ENCODE peak calls at places on chromosomes 11 and 22, in ten cellular contexts. W is stimulated activated CD8-positive, alpha-beta memory T cell treated with anti-CD3 and anti-CD28 coated beads, Interleukin-7, amount 100 ng/mL, for 48 hours; C is cardiac septum; K is C1 segment of cervical spinal cord; Y is stimulated activated CD4-positive, alpha-beta T cell treated with anti-CD3 and anti-CD28 coated beads, Interleukin-2, amount 100 ng/mL, for 24 hours; G is activated T-cell treated with anti-CD3 and anti-CD28 coated beads for 1 hour; U is GM13976; V is NCI-H1417; A is AG04450; L is NCI-H1092. X is an unnamed sample.

GRCh38 chr11:102148059-102148458 is 37.8 kb downstream of the YAP1 start:
- DNase-seq in L (no peak), C (no peak), G (no peak), V (no peak), W (no peak), K (no peak), A (no peak), Y (no peak), U (no peak), X (no peak)

GRCh38 chr11:69320756-69321741 is 27.1 kb downstream of the MYEOV start:
- DNase-seq in W (no peak), V (no peak), Y (no peak), A (no peak), K (no peak), U (no peak), G (no peak), C (peak; percentile 36), L (no peak), X (no peak)

GRCh38 chr11:112822478-112823274 is 138.5 kb upstream of the NCAM1 start:
- DNase-seq in W (no peak), A (no peak), Y (no peak), U (no peak), L (peak; percentile 23), V (no peak), K (no peak), C (no peak), G (no peak), X (no peak)

GRCh38 chr11:21472256-21472655 is 720.6 kb upstream of the ANO5 start:
- DNase-seq in G (no peak), C (no peak), Y (no peak), K (no peak), V (no peak), U (no peak), L (no peak), W (no peak), A (no peak), X (no peak)

GRCh38 chr22:20089977-20090729 is 10.1 kb downstream of the DGCR8 start:
- DNase-seq in C (peak; percentile 43), U (no peak), K (no peak), G (no peak), A (no peak), Y (no peak), L (no peak), V (no peak), W (no peak), X (no peak)

GRCh38 chr11:109121173-109121938 is 300.6 kb upstream of the C11orf87 start:
- DNase-seq in Y (no peak), U (no peak), G (no peak), V (no peak), L (no peak), K (no peak), W (no peak), A (no peak), C (no peak), X (no peak)

GRCh38 chr22:50714150-50714549 is 23.9 kb upstream of the ACR start:
- DNase-seq in C (no peak), A (no peak), W (no peak), G (no peak), U (no peak), Y (no peak), K (no peak), L (no peak), V (no peak), X (no peak)

GRCh38 chr11:62876712-62877111 is 4.0 kb upstream of the SLC3A2 start:
- DNase-seq in K (no peak), L (no peak), G (no peak), V (no peak), C (no peak), Y (no peak), W (no peak), U (no peak), A (no peak), X (no peak)

GRCh38 chr22:36741968-36742367 is 34.0 kb downstream of the IFT27 start:
- DNase-seq in V (no peak), C (peak; percentile 10), G (no peak), W (no peak), U (no peak), Y (no peak), L (no peak), K (no peak), A (no peak), X (no peak)

GRCh38 chr22:24270556-24271405 is at the start of gene SPECC1L:
- DNase-seq in V (peak; percentile 93), A (peak; percentile 85), Y (peak; percentile 91), K (peak; percentile 87), W (peak; percentile 77), G (peak; percentile 89), L (peak; percentile 86), U (peak; percentile 95), C (peak; percentile 97), X (peak; percentile 93)

GRCh38 chr22:20324139-20324516 is 4.3 kb upstream of the DGCR6L start:
- DNase-seq in A (no peak), C (no peak), V (no peak), K (no peak), G (no peak), Y (peak; percentile 58), L (no peak), U (no peak), W (peak; percentile 38), X (no peak)

GRCh38 chr11:62953811-62954210 is 31.0 kb downstream of the SLC22A6 start:
- DNase-seq in U (no peak), C (peak; percentile 47), Y (no peak), V (no peak), W (no peak), A (no peak), K (no peak), L (no peak), G (no peak), X (no peak)

GRCh38 chr11:28384418-28384817 is 276.2 kb downstream of the METTL15 start:
- DNase-seq in W (no peak), U (no peak), C (no peak), A (peak; percentile 76), K (no peak), L (no peak), G (no peak), V (no peak), Y (no peak), X (no peak)

GRCh38 chr11:33897761-33898403 is 6.0 kb upstream of the LMO2 start:
- DNase-seq in A (no peak), L (no peak), W (no peak), C (no peak), G (no peak), Y (no peak), U (no peak), V (no peak), K (no peak), X (no peak)

GRCh38 chr11:27353593-27354358 is 9.2 kb downstream of the CCDC34 start:
- DNase-seq in U (no peak), W (no peak), A (peak; percentile 18), K (no peak), G (no peak), L (no peak), Y (no peak), C (no peak), V (no peak), X (no peak)

GRCh38 chr22:36540867-36541642 is 12.1 kb upstream of the EIF3D start:
- DNase-seq in V (no peak), C (no peak), A (no peak), K (no peak), Y (no peak), G (no peak), W (no peak), L (no peak), U (no peak), X (no peak)

GRCh38 chr11:100525635-100526034 is 161.5 kb upstream of the ARHGAP42 start:
- DNase-seq in Y (no peak), L (no peak), U (no peak), A (no peak), W (no peak), C (no peak), V (no peak), G (no peak), K (no peak), X (no peak)

GRCh38 chr11:100676901-100677300 is 10.2 kb upstream of the ARHGAP42 start:
- DNase-seq in L (no peak), C (no peak), A (no peak), V (no peak), U (no peak), Y (no peak), G (no peak), W (no peak), K (no peak), X (no peak)

GRCh38 chr11:64602466-64603070 is 11.5 kb downstream of the SLC22A12 start:
- DNase-seq in C (no peak), U (no peak), G (no peak), Y (no peak), K (no peak), A (no peak), W (no peak), V (no peak), L (no peak), X (no peak)

GRCh38 chr22:46663436-46664100 is 43.4 kb downstream of the GRAMD4 start:
- DNase-seq in G (no peak), W (no peak), K (no peak), U (no peak), V (no peak), C (no peak), Y (no peak), A (no peak), L (no peak), X (no peak)

GRCh38 chr11:2450321-2451041 is 5.7 kb downstream of the KCNQ1 start:
- DNase-seq in K (no peak), V (no peak), U (no peak), Y (no peak), L (no peak), W (no peak), A (no peak), G (no peak), C (no peak), X (no peak)

GRCh38 chr22:20777420-20778177 is 3.7 kb downstream of the SERPIND1 start:
- DNase-seq in C (no peak), W (no peak), Y (no peak), V (no peak), A (peak; percentile 81), G (no peak), K (no peak), L (no peak), U (no peak), X (no peak)

GRCh38 chr22:43018615-43019014 is 3.7 kb upstream of the PACSIN2 start:
- DNase-seq in A (no peak), K (no peak), U (no peak), Y (no peak), L (no peak), C (no peak), W (no peak), G (no peak), V (no peak), X (no peak)

GRCh38 chr11:47607380-47607779 is 13.2 kb upstream of the C1QTNF4 start:
- DNase-seq in Y (no peak), W (no peak), A (peak; percentile 84), G (no peak), U (no peak), C (no peak), K (no peak), L (no peak), V (no peak), X (no peak)

GRCh38 chr22:23874871-23875270 is 17.2 kb downstream of the SLC2A11 start:
- DNase-seq in Y (no peak), V (no peak), U (no peak), L (no peak), G (no peak), A (no peak), C (no peak), K (no peak), W (no peak), X (no peak)

GRCh38 chr11:17077240-17077519 is 287 bp downstream of the RPS13 start:
- DNase-seq in U (no peak), Y (no peak), A (no peak), G (no peak), W (no peak), C (no peak), L (no peak), V (no peak), K (no peak), X (no peak)

GRCh38 chr11:2586793-2587131 is 113.0 kb downstream of the KCNQ1OT1 start:
- DNase-seq in C (no peak), K (no peak), L (no peak), V (no peak), G (no peak), W (no peak), U (peak; percentile 14), Y (no peak), A (no peak), X (no peak)

GRCh38 chr11:102874842-102875241 is at the start of gene MMP12:
- DNase-seq in K (no peak), V (no peak), G (no peak), C (no peak), A (no peak), L (no peak), U (no peak), Y (no peak), W (no peak), X (no peak)